ENCODE peak calls at places on chromosomes 12 and 14, in six cellular contexts. One of them, this sample, is unnamed. For H3K9me3, the result is how much of the 10 kb centered on the place peaks cover.

GRCh38 chr12:68080577-68080976 is 79.0 kb downstream of the IFNG start:
- DNase-seq in neural progenitor cell: peak
- DNase-seq in psoas muscle: no peak
- DNase-seq in cardiac muscle cell: no peak
- DNase-seq in kidney: no peak
- DNase-seq in naive thymus-derived CD4-positive, alpha-beta T cell: peak
- DNase-seq in this sample: no peak

GRCh38 chr14:103849151-103850013 is 2.0 kb upstream of the PPP1R13B start:
- DNase-seq in naive thymus-derived CD4-positive, alpha-beta T cell: no peak
- DNase-seq in cardiac muscle cell: no peak
- DNase-seq in psoas muscle: no peak
- DNase-seq in neural progenitor cell: no peak
- DNase-seq in kidney: peak
- DNase-seq in this sample: no peak

GRCh38 chr12:2314492-2314891 is 261.7 kb downstream of the CACNA1C start:
- DNase-seq in naive thymus-derived CD4-positive, alpha-beta T cell: no peak
- DNase-seq in kidney: no peak
- DNase-seq in neural progenitor cell: no peak
- DNase-seq in psoas muscle: no peak
- DNase-seq in cardiac muscle cell: no peak
- DNase-seq in this sample: no peak

GRCh38 chr12:90510948-90511347 is 444.0 kb downstream of the CCER1 start:
- DNase-seq in neural progenitor cell: no peak
- DNase-seq in kidney: no peak
- DNase-seq in naive thymus-derived CD4-positive, alpha-beta T cell: no peak
- DNase-seq in psoas muscle: no peak
- DNase-seq in cardiac muscle cell: no peak
- DNase-seq in this sample: no peak

GRCh38 chr12:19338405-19338804 is 100.9 kb upstream of the AEBP2 start:
- DNase-seq in psoas muscle: no peak
- DNase-seq in cardiac muscle cell: no peak
- DNase-seq in neural progenitor cell: no peak
- DNase-seq in kidney: no peak
- DNase-seq in naive thymus-derived CD4-positive, alpha-beta T cell: no peak
- DNase-seq in this sample: no peak

GRCh38 chr14:76829650-76830421 is 3.6 kb downstream of the LRRC74A start:
- DNase-seq in psoas muscle: peak
- DNase-seq in cardiac muscle cell: no peak
- DNase-seq in kidney: no peak
- DNase-seq in naive thymus-derived CD4-positive, alpha-beta T cell: no peak
- DNase-seq in neural progenitor cell: peak
- DNase-seq in this sample: no peak

GRCh38 chr14:35992816-35993511 is 166.8 kb downstream of the BRMS1L start:
- DNase-seq in psoas muscle: no peak
- DNase-seq in neural progenitor cell: no peak
- DNase-seq in naive thymus-derived CD4-positive, alpha-beta T cell: no peak
- DNase-seq in kidney: no peak
- DNase-seq in cardiac muscle cell: peak
- DNase-seq in this sample: no peak

GRCh38 chr12:124744659-124745467 is 118.8 kb downstream of the SCARB1 start:
- DNase-seq in kidney: no peak
- DNase-seq in neural progenitor cell: no peak
- DNase-seq in naive thymus-derived CD4-positive, alpha-beta T cell: no peak
- DNase-seq in cardiac muscle cell: no peak
- DNase-seq in psoas muscle: no peak
- DNase-seq in this sample: no peak

GRCh38 chr12:57604454-57605307 is at the start of gene DTX3:
- DNase-seq in psoas muscle: peak
- DNase-seq in kidney: no peak
- DNase-seq in naive thymus-derived CD4-positive, alpha-beta T cell: no peak
- DNase-seq in cardiac muscle cell: peak
- DNase-seq in neural progenitor cell: peak
- DNase-seq in this sample: no peak

GRCh38 chr14:89660183-89660582 is 243.2 kb upstream of the FOXN3 start:
- DNase-seq in kidney: no peak
- DNase-seq in neural progenitor cell: no peak
- DNase-seq in cardiac muscle cell: peak
- DNase-seq in naive thymus-derived CD4-positive, alpha-beta T cell: no peak
- DNase-seq in psoas muscle: no peak
- DNase-seq in this sample: no peak

GRCh38 chr12:110074089-110074488 is 25.8 kb upstream of the C12orf76 start:
- DNase-seq in naive thymus-derived CD4-positive, alpha-beta T cell: no peak
- DNase-seq in psoas muscle: no peak
- DNase-seq in neural progenitor cell: no peak
- DNase-seq in kidney: no peak
- DNase-seq in cardiac muscle cell: no peak
- DNase-seq in this sample: no peak

GRCh38 chr14:61281186-61281676 is at the start of gene TMEM30B:
- DNase-seq in cardiac muscle cell: no peak
- DNase-seq in kidney: peak
- DNase-seq in neural progenitor cell: no peak
- DNase-seq in naive thymus-derived CD4-positive, alpha-beta T cell: peak
- DNase-seq in psoas muscle: no peak
- DNase-seq in this sample: no peak

GRCh38 chr14:51562816-51563215 is 88.9 kb upstream of the FRMD6 start:
- DNase-seq in cardiac muscle cell: no peak
- DNase-seq in psoas muscle: no peak
- DNase-seq in kidney: no peak
- DNase-seq in neural progenitor cell: no peak
- DNase-seq in naive thymus-derived CD4-positive, alpha-beta T cell: no peak
- DNase-seq in this sample: no peak

GRCh38 chr12:113860950-113861349 is 105.2 kb downstream of the RBM19 start:
- DNase-seq in naive thymus-derived CD4-positive, alpha-beta T cell: no peak
- DNase-seq in kidney: no peak
- DNase-seq in cardiac muscle cell: no peak
- DNase-seq in neural progenitor cell: no peak
- DNase-seq in psoas muscle: no peak
- DNase-seq in this sample: no peak

GRCh38 chr12:106541201-106541600 is 41.6 kb upstream of the RFX4 start:
- DNase-seq in kidney: no peak
- DNase-seq in psoas muscle: no peak
- DNase-seq in neural progenitor cell: no peak
- DNase-seq in naive thymus-derived CD4-positive, alpha-beta T cell: no peak
- DNase-seq in cardiac muscle cell: no peak
- DNase-seq in this sample: no peak

GRCh38 chr14:21768116-21768874 is 94.7 kb upstream of the OR4E1 start:
- DNase-seq in psoas muscle: no peak
- DNase-seq in cardiac muscle cell: peak
- DNase-seq in neural progenitor cell: peak
- DNase-seq in kidney: no peak
- DNase-seq in naive thymus-derived CD4-positive, alpha-beta T cell: peak
- DNase-seq in this sample: no peak

GRCh38 chr12:24012528-24012927 is 63.1 kb upstream of the SOX5 start:
- DNase-seq in kidney: no peak
- DNase-seq in naive thymus-derived CD4-positive, alpha-beta T cell: no peak
- DNase-seq in psoas muscle: no peak
- DNase-seq in cardiac muscle cell: no peak
- DNase-seq in neural progenitor cell: no peak
- DNase-seq in this sample: no peak

GRCh38 chr14:99654235-99655000 is 9.5 kb downstream of the HHIPL1 start:
- DNase-seq in cardiac muscle cell: no peak
- DNase-seq in naive thymus-derived CD4-positive, alpha-beta T cell: no peak
- DNase-seq in neural progenitor cell: peak
- DNase-seq in psoas muscle: peak
- DNase-seq in kidney: no peak
- DNase-seq in this sample: no peak

GRCh38 chr12:83186437-83186836 is 499.7 kb downstream of the TMTC2 start:
- DNase-seq in neural progenitor cell: no peak
- DNase-seq in kidney: no peak
- DNase-seq in naive thymus-derived CD4-positive, alpha-beta T cell: no peak
- DNase-seq in cardiac muscle cell: no peak
- DNase-seq in psoas muscle: no peak
- DNase-seq in this sample: no peak

GRCh38 chr12:57864811-57865751 is 18.6 kb upstream of the CTDSP2 start:
- DNase-seq in neural progenitor cell: peak
- DNase-seq in kidney: peak
- DNase-seq in cardiac muscle cell: peak
- DNase-seq in naive thymus-derived CD4-positive, alpha-beta T cell: no peak
- DNase-seq in psoas muscle: peak
- DNase-seq in this sample: peak

GRCh38 chr12:122870867-122871664 is 24.9 kb downstream of the VPS37B start:
- DNase-seq in kidney: peak
- DNase-seq in cardiac muscle cell: no peak
- DNase-seq in neural progenitor cell: peak
- DNase-seq in psoas muscle: no peak
- DNase-seq in naive thymus-derived CD4-positive, alpha-beta T cell: no peak
- DNase-seq in this sample: no peak

GRCh38 chr14:99380402-99380801 is 100.3 kb downstream of the SETD3 start:
- DNase-seq in kidney: no peak
- DNase-seq in naive thymus-derived CD4-positive, alpha-beta T cell: no peak
- DNase-seq in cardiac muscle cell: no peak
- DNase-seq in psoas muscle: no peak
- DNase-seq in neural progenitor cell: no peak
- DNase-seq in this sample: no peak

GRCh38 chr12:102232446-102232845 is 34.8 kb upstream of the PMCH start:
- DNase-seq in cardiac muscle cell: peak
- DNase-seq in neural progenitor cell: no peak
- DNase-seq in kidney: no peak
- DNase-seq in psoas muscle: no peak
- DNase-seq in naive thymus-derived CD4-positive, alpha-beta T cell: no peak
- DNase-seq in this sample: no peak

GRCh38 chr12:122106891-122107660 is 28.5 kb downstream of the MLXIP start:
- DNase-seq in cardiac muscle cell: peak
- DNase-seq in neural progenitor cell: no peak
- DNase-seq in psoas muscle: no peak
- DNase-seq in kidney: no peak
- DNase-seq in naive thymus-derived CD4-positive, alpha-beta T cell: no peak
- DNase-seq in this sample: no peak

GRCh38 chr14:83757896-83758295 is 1772.0 kb upstream of the FLRT2 start:
- DNase-seq in kidney: no peak
- DNase-seq in neural progenitor cell: no peak
- DNase-seq in cardiac muscle cell: no peak
- DNase-seq in naive thymus-derived CD4-positive, alpha-beta T cell: no peak
- DNase-seq in psoas muscle: no peak
- DNase-seq in this sample: no peak

GRCh38 chr12:98948566-98948965 is 303.5 kb downstream of the APAF1 start:
- DNase-seq in neural progenitor cell: no peak
- DNase-seq in cardiac muscle cell: no peak
- DNase-seq in naive thymus-derived CD4-positive, alpha-beta T cell: no peak
- DNase-seq in kidney: no peak
- DNase-seq in psoas muscle: no peak
- DNase-seq in this sample: no peak

GRCh38 chr12:129675947-129676346 is 227.9 kb downstream of the TMEM132D start:
- DNase-seq in kidney: no peak
- DNase-seq in neural progenitor cell: no peak
- DNase-seq in cardiac muscle cell: no peak
- DNase-seq in naive thymus-derived CD4-positive, alpha-beta T cell: no peak
- DNase-seq in psoas muscle: no peak
- DNase-seq in this sample: no peak

GRCh38 chr12:23757541-23757962 is 191.9 kb downstream of the SOX5 start:
- DNase-seq in psoas muscle: no peak
- DNase-seq in neural progenitor cell: peak
- DNase-seq in cardiac muscle cell: peak
- DNase-seq in kidney: no peak
- DNase-seq in naive thymus-derived CD4-positive, alpha-beta T cell: no peak
- DNase-seq in this sample: no peak

GRCh38 chr12:6225630-6226001 is 25.4 kb downstream of the CD9 start:
- DNase-seq in neural progenitor cell: no peak
- DNase-seq in kidney: no peak
- DNase-seq in cardiac muscle cell: no peak
- DNase-seq in psoas muscle: no peak
- DNase-seq in naive thymus-derived CD4-positive, alpha-beta T cell: no peak
- DNase-seq in this sample: no peak

GRCh38 chr12:120402217-120402616 is 33.3 kb upstream of the MSI1 start:
- DNase-seq in kidney: no peak
- DNase-seq in cardiac muscle cell: peak
- DNase-seq in naive thymus-derived CD4-positive, alpha-beta T cell: no peak
- DNase-seq in psoas muscle: no peak
- DNase-seq in neural progenitor cell: peak
- DNase-seq in this sample: no peak

GRCh38 chr12:129681830-129682229 is 222.0 kb downstream of the TMEM132D start:
- DNase-seq in neural progenitor cell: no peak
- DNase-seq in kidney: no peak
- DNase-seq in psoas muscle: no peak
- DNase-seq in cardiac muscle cell: no peak
- DNase-seq in naive thymus-derived CD4-positive, alpha-beta T cell: no peak
- DNase-seq in this sample: no peak

DNA sequence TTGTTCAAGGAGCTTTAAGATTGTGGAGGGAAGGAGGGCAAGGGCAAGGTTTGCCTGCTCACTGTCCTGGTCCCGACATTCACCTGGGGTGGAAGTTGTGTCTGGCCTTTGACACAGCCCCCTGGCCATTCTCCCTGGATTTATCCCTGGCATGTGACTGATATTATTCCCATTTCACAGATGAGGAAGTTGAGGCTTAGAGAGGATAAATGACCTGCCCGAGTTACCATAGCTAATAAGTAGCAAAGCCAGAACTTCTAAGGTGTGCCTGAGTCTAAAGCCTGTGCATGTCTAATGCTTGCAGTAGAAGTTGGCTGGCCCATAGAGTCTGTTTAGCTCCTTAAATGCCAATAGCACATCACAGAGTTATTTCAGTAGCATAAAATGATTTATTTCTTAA is 720 bp upstream of the FGF6 start:
- DNase-seq in kidney: no peak
- DNase-seq in psoas muscle: no peak
- DNase-seq in naive thymus-derived CD4-positive, alpha-beta T cell: no peak
- DNase-seq in cardiac muscle cell: no peak
- DNase-seq in neural progenitor cell: no peak
- DNase-seq in this sample: no peak
- H3K9me3 ChIP-seq in kidney: under half
- H3K9me3 ChIP-seq in psoas muscle: under half
- H3K9me3 ChIP-seq in naive thymus-derived CD4-positive, alpha-beta T cell: under half
- H3K9me3 ChIP-seq in cardiac muscle cell: under half
- H3K9me3 ChIP-seq in neural progenitor cell: under half
- H3K9me3 ChIP-seq in this sample: under half

GRCh38 chr14:90773705-90774104 is 42.5 kb downstream of the TTC7B start:
- DNase-seq in psoas muscle: no peak
- DNase-seq in kidney: no peak
- DNase-seq in neural progenitor cell: no peak
- DNase-seq in naive thymus-derived CD4-positive, alpha-beta T cell: no peak
- DNase-seq in cardiac muscle cell: no peak
- DNase-seq in this sample: no peak

GRCh38 chr14:90773196-90773486 is 43.1 kb downstream of the TTC7B start:
- DNase-seq in naive thymus-derived CD4-positive, alpha-beta T cell: no peak
- DNase-seq in neural progenitor cell: no peak
- DNase-seq in psoas muscle: no peak
- DNase-seq in cardiac muscle cell: no peak
- DNase-seq in kidney: no peak
- DNase-seq in this sample: no peak

GRCh38 chr14:90767899-90768298 is 48.3 kb downstream of the TTC7B start:
- DNase-seq in psoas muscle: no peak
- DNase-seq in neural progenitor cell: no peak
- DNase-seq in kidney: no peak
- DNase-seq in naive thymus-derived CD4-positive, alpha-beta T cell: no peak
- DNase-seq in cardiac muscle cell: no peak
- DNase-seq in this sample: no peak
- H3K9me3 ChIP-seq in psoas muscle: under half
- H3K9me3 ChIP-seq in neural progenitor cell: under half
- H3K9me3 ChIP-seq in kidney: under half
- H3K9me3 ChIP-seq in naive thymus-derived CD4-positive, alpha-beta T cell: under half
- H3K9me3 ChIP-seq in cardiac muscle cell: under half
- H3K9me3 ChIP-seq in this sample: under half

GRCh38 chr14:106455026-106455425 is 928.6 kb downstream of the TMEM121 start:
- DNase-seq in psoas muscle: no peak
- DNase-seq in cardiac muscle cell: no peak
- DNase-seq in naive thymus-derived CD4-positive, alpha-beta T cell: no peak
- DNase-seq in kidney: no peak
- DNase-seq in neural progenitor cell: no peak
- DNase-seq in this sample: no peak
- H3K9me3 ChIP-seq in psoas muscle: under half
- H3K9me3 ChIP-seq in cardiac muscle cell: under half
- H3K9me3 ChIP-seq in naive thymus-derived CD4-positive, alpha-beta T cell: under half
- H3K9me3 ChIP-seq in kidney: under half
- H3K9me3 ChIP-seq in neural progenitor cell: under half
- H3K9me3 ChIP-seq in this sample: under half

GRCh38 chr14:85441909-85442643 is 87.9 kb upstream of the FLRT2 start:
- DNase-seq in naive thymus-derived CD4-positive, alpha-beta T cell: no peak
- DNase-seq in kidney: no peak
- DNase-seq in neural progenitor cell: no peak
- DNase-seq in psoas muscle: no peak
- DNase-seq in cardiac muscle cell: no peak
- DNase-seq in this sample: no peak
- H3K9me3 ChIP-seq in naive thymus-derived CD4-positive, alpha-beta T cell: under half
- H3K9me3 ChIP-seq in kidney: under half
- H3K9me3 ChIP-seq in neural progenitor cell: under half
- H3K9me3 ChIP-seq in psoas muscle: under half
- H3K9me3 ChIP-seq in cardiac muscle cell: under half
- H3K9me3 ChIP-seq in this sample: under half

This sample was measured in T-helper 17 cell.